ENCODE peak calls at places on chromosomes 16 and 17, in ten cellular contexts. I is activated CD4-positive, alpha-beta T cell treated with anti-CD3 and anti-CD28 coated beads, Interleukin-2, amount 50 U/mL, for 24 hours; L is heart right ventricle; A is NAMALWA; B is LoVo; T is activated naive CD8-positive, alpha-beta T cell treated with anti-CD3 and anti-CD28 coated beads for 36 hours; N is lower leg skin; W is AG04450; H is kidney tubule cell; X is stimulated activated CD8-positive, alpha-beta memory T cell treated with anti-CD3 and anti-CD28 coated beads, Interleukin-7, amount 100 ng/mL, for 1 hour. E is an unnamed sample.

GRCh38 chr17:63480826-63481487 is 4.1 kb downstream of the ACE start:
- DNase-seq in I (no peak), L (no peak), A (peak), B (no peak), T (no peak), N (no peak), W (no peak), H (peak), X (no peak), E (no peak)

GRCh38 chr17:31413871-31414589 is 22.6 kb downstream of the RAB11FIP4 start:
- DNase-seq in I (no peak), L (no peak), A (no peak), B (no peak), T (no peak), N (no peak), W (peak), H (peak), X (no peak), E (no peak)

GRCh38 chr17:2028737-2029136 is 1.2 kb upstream of the DPH1 start:
- DNase-seq in I (no peak), L (no peak), A (no peak), B (no peak), T (no peak), N (no peak), W (no peak), H (no peak), X (no peak), E (no peak)

GRCh38 chr17:2883544-2884203 is 87.4 kb downstream of the RAP1GAP2 start:
- DNase-seq in I (no peak), L (peak), A (no peak), B (peak), T (no peak), N (no peak), W (no peak), H (peak), X (no peak), E (no peak)

GRCh38 chr17:83064021-83064731 is 15.2 kb upstream of the METRNL start:
- DNase-seq in I (no peak), L (no peak), A (no peak), B (no peak), T (no peak), N (peak), W (no peak), H (no peak), X (no peak), E (no peak)

GRCh38 chr16:12203780-12204351 is 227.3 kb downstream of the SNX29 start:
- DNase-seq in I (no peak), L (no peak), A (no peak), B (no peak), T (no peak), N (no peak), W (no peak), H (no peak), X (no peak), E (no peak)

GRCh38 chr17:18363021-18363941 is at the start of gene SHMT1:
- DNase-seq in I (peak), L (peak), A (peak), B (peak), T (peak), N (peak), W (peak), H (peak), X (peak), E (peak)

GRCh38 chr16:62035115-62036092 is 834 bp downstream of the CDH8 start:
- DNase-seq in I (no peak), L (no peak), A (no peak), B (no peak), T (no peak), N (no peak), W (no peak), H (no peak), X (no peak), E (no peak)

GRCh38 chr17:78852709-78853111 is 12.1 kb upstream of the USP36 start:
- DNase-seq in I (no peak), L (no peak), A (no peak), B (no peak), T (no peak), N (no peak), W (no peak), H (no peak), X (no peak), E (no peak)

GRCh38 chr16:1794221-1794871 is 841 bp upstream of the IGFALS start:
- DNase-seq in I (no peak), L (peak), A (no peak), B (no peak), T (no peak), N (no peak), W (no peak), H (no peak), X (no peak), E (no peak)

GRCh38 chr16:2260250-2260649 is 7.7 kb downstream of the RNPS1 start:
- DNase-seq in I (no peak), L (no peak), A (no peak), B (no peak), T (no peak), N (no peak), W (no peak), H (no peak), X (no peak), E (no peak)

GRCh38 chr17:77214743-77215142 is 74.0 kb downstream of the SEC14L1 start:
- DNase-seq in I (no peak), L (peak), A (peak), B (no peak), T (peak), N (no peak), W (no peak), H (peak), X (no peak), E (peak)

GRCh38 chr16:86075488-86075785 is 176.5 kb downstream of the IRF8 start:
- DNase-seq in I (no peak), L (no peak), A (no peak), B (no peak), T (no peak), N (no peak), W (no peak), H (no peak), X (no peak), E (no peak)

GRCh38 chr17:79826210-79826680 is 13.0 kb downstream of the CBX4 start:
- DNase-seq in I (no peak), L (no peak), A (no peak), B (no peak), T (no peak), N (no peak), W (no peak), H (no peak), X (no peak), E (no peak)

GRCh38 chr16:15141586-15141985 is 47.5 kb upstream of the RRN3 start:
- DNase-seq in I (no peak), L (no peak), A (no peak), B (no peak), T (no peak), N (peak), W (no peak), H (no peak), X (no peak), E (no peak)

GRCh38 chr16:7867831-7868230 is 535.2 kb downstream of the RBFOX1 start:
- DNase-seq in I (no peak), L (no peak), A (no peak), B (no peak), T (no peak), N (no peak), W (no peak), H (no peak), X (no peak), E (no peak)

GRCh38 chr17:6257339-6257738 is 177.6 kb downstream of the AIPL1 start:
- DNase-seq in I (no peak), L (no peak), A (no peak), B (no peak), T (no peak), N (no peak), W (no peak), H (peak), X (no peak), E (no peak)

GRCh38 chr17:21249086-21249795 is 4.0 kb downstream of the NATD1 start:
- DNase-seq in I (no peak), L (no peak), A (no peak), B (no peak), T (no peak), N (no peak), W (no peak), H (no peak), X (no peak), E (no peak)

GRCh38 chr17:75404223-75404738 is 1.2 kb downstream of the GRB2 start:
- DNase-seq in I (no peak), L (peak), A (peak), B (peak), T (peak), N (peak), W (no peak), H (peak), X (peak), E (peak)

GRCh38 chr16:69611103-69611640 is 45.4 kb downstream of the NFAT5 start:
- DNase-seq in I (no peak), L (no peak), A (no peak), B (no peak), T (no peak), N (no peak), W (no peak), H (no peak), X (no peak), E (no peak)

GRCh38 chr17:10118788-10119130 is 79.6 kb downstream of the GAS7 start:
- DNase-seq in I (no peak), L (no peak), A (peak), B (no peak), T (no peak), N (no peak), W (no peak), H (no peak), X (no peak), E (peak)

GRCh38 chr17:50785942-50786570 is 18.7 kb upstream of the ANKRD40CL start:
- DNase-seq in I (no peak), L (peak), A (no peak), B (no peak), T (no peak), N (no peak), W (peak), H (no peak), X (no peak), E (no peak)

GRCh38 chr17:9115446-9116265 is 94.3 kb downstream of the NTN1 start:
- DNase-seq in I (peak), L (peak), A (no peak), B (no peak), T (peak), N (peak), W (no peak), H (peak), X (peak), E (no peak)

GRCh38 chr17:72164340-72164739 is 43.5 kb downstream of the SOX9 start:
- DNase-seq in I (no peak), L (no peak), A (no peak), B (no peak), T (no peak), N (no peak), W (no peak), H (no peak), X (no peak), E (no peak)

GRCh38 chr16:49734330-49734729 is 121.6 kb downstream of the ZNF423 start:
- DNase-seq in I (no peak), L (peak), A (no peak), B (no peak), T (no peak), N (no peak), W (no peak), H (no peak), X (no peak), E (no peak)

GRCh38 chr17:17900615-17901520 is 64.1 kb upstream of the SREBF1 start:
- DNase-seq in I (no peak), L (peak), A (no peak), B (peak), T (no peak), N (peak), W (peak), H (peak), X (no peak), E (no peak)

GRCh38 chr17:19346351-19347255 is 15.9 kb downstream of the B9D1 start:
- DNase-seq in I (no peak), L (peak), A (peak), B (no peak), T (no peak), N (peak), W (peak), H (peak), X (no peak), E (no peak)

GRCh38 chr16:86080982-86081381 is 182.0 kb downstream of the IRF8 start:
- DNase-seq in I (no peak), L (no peak), A (no peak), B (no peak), T (no peak), N (peak), W (no peak), H (no peak), X (no peak), E (no peak)

GRCh38 chr16:86990451-86990850 is 326.7 kb downstream of the C16orf95 start:
- DNase-seq in I (no peak), L (no peak), A (peak), B (no peak), T (peak), N (no peak), W (no peak), H (peak), X (no peak), E (no peak)

GRCh38 chr16:30395992-30396560 is 856 bp downstream of the ZNF48 start:
- DNase-seq in I (no peak), L (no peak), A (no peak), B (no peak), T (no peak), N (no peak), W (no peak), H (no peak), X (no peak), E (no peak)

GRCh38 chr17:48470388-48471034 is 40.5 kb upstream of the SKAP1 start:
- DNase-seq in I (no peak), L (no peak), A (peak), B (no peak), T (no peak), N (no peak), W (no peak), H (peak), X (no peak), E (no peak)

GRCh38 chr17:78111012-78111726 is 17.4 kb downstream of the TMC6 start:
- DNase-seq in I (no peak), L (no peak), A (no peak), B (no peak), T (no peak), N (no peak), W (no peak), H (no peak), X (no peak), E (no peak)

GRCh38 chr16:85347213-85347591 is 234.9 kb upstream of the CIBAR2 start:
- DNase-seq in I (no peak), L (no peak), A (peak), B (no peak), T (no peak), N (no peak), W (no peak), H (no peak), X (no peak), E (peak)

GRCh38 chr17:14299261-14300093 is 1.4 kb upstream of the HS3ST3B1 start:
- DNase-seq in I (no peak), L (no peak), A (no peak), B (no peak), T (peak), N (peak), W (no peak), H (no peak), X (no peak), E (no peak)